ENCODE peak calls at places on chromosomes 13 and 19, in six cellular contexts. M is stimulated activated CD4-positive, alpha-beta T cell treated with anti-CD3 and anti-CD28 coated beads, TNF-alpha, amount 100 ng/mL, for 24 hours; N is hippocampal formation; Z is anterior cingulate cortex; S is GM23248; L is T-cell. H is an unnamed sample.

GRCh38 chr19:2014731-2015610 is 543 bp downstream of the BTBD2 start:
- DNase-seq in M (no peak), N (no peak), Z (no peak), S (peak), L (peak), H (peak)

GRCh38 chr13:82688400-82688999 is 1193.8 kb downstream of the SLITRK1 start:
- DNase-seq in M (no peak), N (no peak), Z (no peak), S (no peak), L (no peak), H (no peak)

GRCh38 chr13:99144306-99144705 is 56.3 kb upstream of the UBAC2 start:
- DNase-seq in M (no peak), N (no peak), Z (no peak), S (no peak), L (no peak), H (no peak)

GRCh38 chr13:97944396-97945029 is 9.0 kb upstream of the IPO5 start:
- DNase-seq in M (no peak), N (no peak), Z (no peak), S (peak), L (no peak), H (no peak)

GRCh38 chr13:42028113-42028799 is 20.2 kb upstream of the DGKH start:
- DNase-seq in M (no peak), N (no peak), Z (no peak), S (no peak), L (no peak), H (no peak)

GRCh38 chr13:110103479-110103878 is 203.5 kb downstream of the COL4A1 start:
- DNase-seq in M (no peak), N (no peak), Z (no peak), S (peak), L (no peak), H (no peak)

GRCh38 chr19:1860133-1860775 is 3.1 kb downstream of the KLF16 start:
- DNase-seq in M (no peak), N (peak), Z (peak), S (peak), L (peak), H (no peak)

GRCh38 chr13:92224052-92224821 is 825.8 kb downstream of the GPC5 start:
- DNase-seq in M (no peak), N (no peak), Z (no peak), S (peak), L (no peak), H (no peak)

GRCh38 chr19:50678323-50678722 is 29.1 kb downstream of the C19orf81 start:
- DNase-seq in M (no peak), N (no peak), Z (no peak), S (no peak), L (no peak), H (no peak)

GRCh38 chr13:79648191-79648590 is 167.2 kb downstream of the NDFIP2 start:
- DNase-seq in M (no peak), N (no peak), Z (no peak), S (no peak), L (no peak), H (no peak)

GRCh38 chr13:91375119-91375729 is 23.2 kb upstream of the GPC5 start:
- DNase-seq in M (no peak), N (no peak), Z (no peak), S (peak), L (no peak), H (no peak)

GRCh38 chr13:100088648-100089601 is at the start of gene PCCA:
- DNase-seq in M (peak), N (peak), Z (peak), S (peak), L (peak), H (peak)

GRCh38 chr19:36331353-36332228 is 47.4 kb downstream of the ZFP14 start:
- DNase-seq in M (peak), N (peak), Z (peak), S (peak), L (peak), H (peak)

GRCh38 chr19:39413903-39414608 is 1.6 kb downstream of the PLEKHG2 start:
- DNase-seq in M (no peak), N (no peak), Z (no peak), S (peak), L (no peak), H (no peak)

GRCh38 chr13:97057196-97057595 is 62.9 kb upstream of the OXGR1 start:
- DNase-seq in M (no peak), N (no peak), Z (no peak), S (no peak), L (no peak), H (no peak)

GRCh38 chr19:9936151-9937000 is at the start of gene OLFM2:
- DNase-seq in M (no peak), N (peak), Z (peak), S (peak), L (peak), H (no peak)

GRCh38 chr13:30551194-30551593 is 66.5 kb upstream of the USPL1 start:
- DNase-seq in M (no peak), N (no peak), Z (no peak), S (peak), L (no peak), H (no peak)

GRCh38 chr13:98390086-98390697 is 186.7 kb downstream of the STK24 start:
- DNase-seq in M (no peak), N (no peak), Z (no peak), S (peak), L (no peak), H (no peak)

H was measured in stimulated activated effector memory CD8-positive, alpha-beta T cell treated with anti-CD3 and anti-CD28 coated beads, Interleukin-12 subunit alpha, Interleukin-12 subunit beta, amount 100 ng/mL, for 72 hours.